ENCODE peak calls at places on chromosomes 6 and 20, in ten cellular contexts. F, I, B, V, Q, Y, P, O, L and M are unnamed samples. For H3K36me3, the result is how much of the 10 kb centered on the place peaks cover.

GRCh38 chr6:46677314-46677654 is 10.4 kb upstream of the TDRD6 start:
- DNase-seq in F (no peak), I (no peak), B (no peak), V (no peak), Q (no peak), Y (peak), P (no peak), O (no peak), L (no peak), M (no peak)

GRCh38 chr6:17602888-17603287 is 2.8 kb downstream of the FAM8A1 start:
- DNase-seq in F (no peak), I (no peak), B (no peak), V (no peak), Q (no peak), Y (no peak), P (no peak), O (no peak), L (no peak), M (no peak)

GRCh38 chr6:2498224-2498623 is 252.5 kb downstream of the MYLK4 start:
- DNase-seq in F (no peak), I (no peak), B (no peak), V (no peak), Q (no peak), Y (no peak), P (no peak), O (no peak), L (no peak), M (no peak)

GRCh38 chr6:84426002-84426705 is 198.7 kb upstream of the CEP162 start:
- DNase-seq in F (no peak), I (no peak), B (no peak), V (no peak), Q (no peak), Y (no peak), P (no peak), O (no peak), L (no peak), M (no peak)

GRCh38 chr6:148578837-148579236 is 168.0 kb upstream of the UST start:
- DNase-seq in F (no peak), I (no peak), B (no peak), V (no peak), Q (no peak), Y (no peak), P (no peak), O (no peak), L (no peak), M (no peak)

GRCh38 chr6:42279144-42279781 is 61.6 kb upstream of the MRPS10 start:
- DNase-seq in F (peak), I (peak), B (no peak), V (no peak), Q (no peak), Y (no peak), P (no peak), O (peak), L (peak), M (no peak)

GRCh38 chr6:38095054-38095453 is 275.5 kb downstream of the ZFAND3 start:
- DNase-seq in F (no peak), I (no peak), B (no peak), V (no peak), Q (no peak), Y (no peak), P (no peak), O (no peak), L (no peak), M (no peak)

GRCh38 chr20:3740600-3741301 is 8.3 kb downstream of the HSPA12B start:
- DNase-seq in F (no peak), I (no peak), B (no peak), V (no peak), Q (no peak), Y (no peak), P (no peak), O (peak), L (no peak), M (no peak)

GRCh38 chr6:142771162-142771561 is 173.8 kb downstream of the HIVEP2 start:
- DNase-seq in F (no peak), I (no peak), B (no peak), V (no peak), Q (no peak), Y (no peak), P (no peak), O (no peak), L (no peak), M (no peak)

GRCh38 chr6:142773859-142774258 is 171.1 kb downstream of the HIVEP2 start:
- DNase-seq in F (peak), I (no peak), B (no peak), V (no peak), Q (no peak), Y (no peak), P (no peak), O (no peak), L (no peak), M (no peak)

GRCh38 chr6:142773324-142773723 is 171.7 kb downstream of the HIVEP2 start:
- DNase-seq in F (no peak), I (no peak), B (no peak), V (no peak), Q (no peak), Y (no peak), P (no peak), O (no peak), L (no peak), M (no peak)

GRCh38 chr6:142774292-142774691 is 170.7 kb downstream of the HIVEP2 start:
- DNase-seq in F (no peak), I (no peak), B (no peak), V (no peak), Q (no peak), Y (no peak), P (no peak), O (no peak), L (no peak), M (no peak)
- H3K36me3 ChIP-seq in F (under half), I (under half), B (under half), V (half or more), Q (under half), Y (under half), P (half or more), O (under half), L (under half), M (under half)

GRCh38 chr6:151291145-151292055 is 51.6 kb downstream of the AKAP12 start:
- DNase-seq in F (peak), I (peak), B (no peak), V (no peak), Q (no peak), Y (no peak), P (no peak), O (peak), L (no peak), M (no peak)
- TF ChIP-seq EP300 in F (peak), I (peak), B (no peak), V (peak), Q (peak), Y (no peak), P (peak), O (peak), L (no peak), M (peak)

GRCh38 chr6:88730602-88731001 is 232.8 kb downstream of the RNGTT start:
- DNase-seq in F (no peak), I (no peak), B (no peak), V (no peak), Q (no peak), Y (no peak), P (no peak), O (no peak), L (no peak), M (no peak)

GRCh38 chr6:88734544-88734943 is 228.9 kb downstream of the RNGTT start:
- DNase-seq in F (no peak), I (no peak), B (no peak), V (no peak), Q (no peak), Y (no peak), P (no peak), O (no peak), L (no peak), M (no peak)

GRCh38 chr6:88725111-88725711 is 238.2 kb downstream of the RNGTT start:
- DNase-seq in F (no peak), I (no peak), B (peak), V (no peak), Q (no peak), Y (no peak), P (no peak), O (no peak), L (no peak), M (no peak)

DNA sequence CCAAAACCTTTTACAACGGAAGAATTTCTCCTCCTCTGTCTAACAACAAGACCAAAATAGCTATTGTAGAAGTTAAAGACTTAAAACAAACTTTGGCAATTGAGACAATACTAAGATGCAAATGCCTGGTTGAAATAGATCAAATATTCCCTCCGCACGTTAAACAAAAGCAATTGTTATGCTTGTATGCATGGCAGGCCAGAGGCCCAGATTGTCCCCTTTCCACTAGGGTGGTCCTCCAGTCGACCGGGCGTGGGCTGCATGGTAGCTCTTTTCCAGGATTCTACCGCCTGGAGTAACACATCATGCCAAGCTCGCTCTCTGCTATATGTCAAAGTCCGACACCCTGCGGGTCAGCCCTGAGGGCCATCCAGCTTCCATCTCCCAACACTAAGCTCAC is 234.7 kb downstream of the RNGTT start:
- DNase-seq in F (no peak), I (no peak), B (no peak), V (no peak), Q (no peak), Y (no peak), P (no peak), O (no peak), L (no peak), M (no peak)
- H3K4me3 ChIP-seq in F (no peak), I (no peak), B (no peak), V (no peak), Q (no peak), Y (no peak), P (no peak), O (no peak), L (no peak), M (no peak)

GRCh38 chr20:58677205-58677604 is 15.4 kb upstream of the NPEPL1 start:
- DNase-seq in F (no peak), I (no peak), B (no peak), V (no peak), Q (no peak), Y (no peak), P (no peak), O (no peak), L (no peak), M (no peak)

GRCh38 chr20:58675641-58676040 is 17.0 kb upstream of the NPEPL1 start:
- DNase-seq in F (no peak), I (no peak), B (no peak), V (peak), Q (no peak), Y (no peak), P (no peak), O (no peak), L (no peak), M (no peak)

GRCh38 chr20:58673119-58673518 is 19.5 kb upstream of the NPEPL1 start:
- DNase-seq in F (no peak), I (no peak), B (no peak), V (peak), Q (no peak), Y (no peak), P (no peak), O (no peak), L (no peak), M (no peak)

GRCh38 chr20:58676161-58676560 is 16.4 kb upstream of the NPEPL1 start:
- DNase-seq in F (no peak), I (no peak), B (no peak), V (peak), Q (no peak), Y (no peak), P (no peak), O (no peak), L (no peak), M (no peak)

DNA sequence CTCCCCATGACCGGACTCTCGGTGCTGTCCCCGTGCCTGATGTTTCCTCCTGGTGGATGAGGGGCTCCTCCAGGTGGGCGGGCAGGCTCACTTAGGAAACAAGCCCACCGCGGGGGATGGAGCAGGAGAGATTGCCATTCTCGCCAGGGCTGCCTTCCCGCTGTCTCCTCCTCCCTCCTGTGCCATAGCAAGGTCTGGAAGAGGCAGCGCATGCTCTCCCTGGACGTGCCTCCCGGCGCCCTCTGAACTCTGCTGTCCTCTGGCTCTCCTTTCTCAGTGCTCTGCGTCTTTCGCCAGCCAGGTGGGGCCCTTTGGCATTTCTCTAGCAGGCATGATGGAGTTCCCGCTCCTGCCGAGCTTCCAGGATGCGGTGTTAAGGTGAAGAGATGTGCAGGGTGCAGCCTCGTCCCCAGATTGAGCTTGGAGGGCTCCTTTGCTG is 17.4 kb upstream of the NPEPL1 start:
- DNase-seq in F (no peak), I (no peak), B (no peak), V (no peak), Q (no peak), Y (no peak), P (no peak), O (no peak), L (no peak), M (no peak)
- H3K36me3 ChIP-seq in F (under half), I (under half), B (under half), V (half or more), Q (under half), Y (half or more), P (half or more), O (half or more), L (half or more), M (half or more)

GRCh38 chr6:166655251-166655650 is 28.2 kb upstream of the RPS6KA2 start:
- DNase-seq in F (no peak), I (no peak), B (no peak), V (no peak), Q (no peak), Y (no peak), P (peak), O (no peak), L (no peak), M (no peak)
- TF ChIP-seq EP300 in F (no peak), I (no peak), B (no peak), V (no peak), Q (no peak), Y (no peak), P (no peak), O (no peak), L (no peak), M (no peak)

GRCh38 chr6:53984581-53984980 is 126.7 kb upstream of the MLIP start:
- DNase-seq in F (no peak), I (no peak), B (no peak), V (no peak), Q (no peak), Y (no peak), P (no peak), O (no peak), L (no peak), M (no peak)
- H3K4me3 ChIP-seq in F (no peak), I (no peak), B (no peak), V (no peak), Q (no peak), Y (no peak), P (no peak), O (no peak), L (no peak), M (no peak)

DNA sequence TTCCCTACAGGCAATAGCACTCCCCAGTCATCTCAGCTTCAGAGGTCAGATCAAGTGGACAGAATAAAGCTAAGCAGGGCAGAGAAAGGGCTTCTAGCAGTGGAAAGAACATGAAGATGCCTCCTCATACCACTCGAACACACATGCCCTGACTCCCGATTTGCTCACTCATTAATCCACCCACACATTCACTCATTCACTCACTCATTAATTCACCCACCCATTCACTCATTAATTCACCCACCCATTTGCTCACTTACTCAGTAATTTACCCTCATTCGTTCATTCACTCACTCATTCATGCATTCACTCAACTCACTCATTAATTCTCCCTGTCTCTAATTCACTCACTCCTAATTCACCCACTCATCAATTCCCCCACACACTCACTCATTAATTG is 43.9 kb downstream of the HNF4A start:
- DNase-seq in F (no peak), I (no peak), B (no peak), V (no peak), Q (no peak), Y (no peak), P (no peak), O (no peak), L (no peak), M (no peak)
- H3K36me3 ChIP-seq in F (under half), I (under half), B (under half), V (under half), Q (under half), Y (under half), P (under half), O (under half), L (under half), M (under half)

DNA sequence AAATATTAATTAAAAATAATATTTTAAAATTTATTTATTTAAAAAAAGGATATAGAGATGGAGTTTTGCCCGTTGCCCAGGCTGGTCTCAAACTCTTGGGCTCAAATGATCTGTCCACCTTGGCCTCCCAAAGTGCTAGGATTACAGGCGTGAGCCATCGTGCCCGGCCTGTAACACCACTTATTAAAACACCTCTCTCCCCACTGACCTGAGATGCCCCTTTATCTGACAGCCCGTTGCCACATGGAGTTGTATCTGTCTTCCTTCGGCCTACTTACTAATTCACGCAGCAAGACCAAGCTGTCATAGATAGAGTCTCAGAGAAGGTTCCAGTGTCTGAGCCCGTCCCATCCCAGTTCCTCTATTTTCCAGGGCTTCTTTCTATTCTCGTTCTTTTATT is 30.7 kb downstream of the KIF25 start:
- DNase-seq in F (no peak), I (no peak), B (no peak), V (peak), Q (no peak), Y (no peak), P (no peak), O (no peak), L (no peak), M (no peak)
- TF ChIP-seq EP300 in F (no peak), I (no peak), B (no peak), V (no peak), Q (no peak), Y (no peak), P (no peak), O (no peak), L (no peak), M (no peak)

DNA sequence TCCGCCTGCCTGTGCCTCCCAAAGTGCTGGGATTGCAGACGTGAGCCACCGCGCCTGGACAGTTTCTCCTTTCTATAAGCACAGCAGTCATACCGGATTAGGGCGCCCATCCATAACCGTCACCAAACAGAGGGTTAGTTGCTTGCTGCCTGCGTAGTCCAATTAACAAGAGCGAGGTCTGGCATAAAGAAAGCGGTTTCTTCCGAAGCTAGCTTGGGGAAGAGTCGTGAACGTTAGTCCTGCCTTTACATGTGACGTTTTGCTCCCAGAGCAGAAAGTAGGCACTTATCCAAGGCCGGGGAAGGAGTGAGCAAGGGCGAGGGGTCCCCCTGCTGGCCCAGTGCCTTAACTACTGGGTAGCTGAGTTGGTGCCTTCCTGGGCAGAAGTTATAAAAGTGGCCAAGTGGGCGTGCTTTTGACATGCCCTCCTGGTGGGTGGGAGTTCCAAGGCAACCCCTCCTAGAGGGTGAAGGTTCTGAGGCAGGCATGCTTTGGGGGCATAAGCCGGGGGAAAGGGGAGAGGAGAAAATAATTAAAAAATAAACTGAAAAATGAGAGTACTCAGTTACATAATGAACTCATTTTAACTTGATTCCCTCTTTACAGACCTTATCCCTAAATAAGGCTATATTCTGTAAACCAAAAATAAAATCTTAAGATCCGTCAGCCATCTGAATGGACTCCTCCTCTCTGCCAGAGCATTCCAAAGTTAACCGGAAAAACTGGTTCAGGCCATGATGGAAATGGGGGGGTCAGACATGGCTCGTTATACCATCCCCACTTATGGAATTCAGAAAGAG is 88.0 kb downstream of the FAM217A start:
- DNase-seq in F (peak), I (peak), B (no peak), V (peak), Q (peak), Y (peak), P (peak), O (peak), L (peak), M (peak)
- H3K4me3 ChIP-seq in F (peak), I (peak), B (no peak), V (peak), Q (peak), Y (no peak), P (peak), O (peak), L (no peak), M (peak)